ENCODE peak calls at places on chromosomes 12 and 14, in five cellular contexts. R is CD4-positive, CD25-positive, alpha-beta regulatory T cell; Z is upper lobe of right lung; I is right atrium auricular region; C is uterus. Y is an unnamed sample.

GRCh38 chr14:56874375-56874774 is 64.1 kb upstream of the OTX2 start:
- DNase-seq in I (no peak), C (no peak), Z (no peak), R (peak; percentile 2), Y (no peak)

GRCh38 chr12:47722136-47722834 is 3.0 kb downstream of the ENDOU start:
- DNase-seq in I (no peak), Z (no peak), C (no peak), R (no peak), Y (peak; percentile 11)

GRCh38 chr14:70188608-70189540 is at the start of gene SLC8A3:
- DNase-seq in C (no peak), Z (peak; percentile 66), I (no peak), R (peak; percentile 8), Y (no peak)

GRCh38 chr14:102525213-102526143 is 15.9 kb upstream of the ANKRD9 start:
- DNase-seq in R (peak; percentile 81), C (no peak), Z (peak; percentile 64), I (no peak), Y (no peak)

GRCh38 chr14:90040411-90040810 is 21.4 kb upstream of the KCNK13 start:
- DNase-seq in I (no peak), Z (no peak), R (no peak), C (no peak), Y (no peak)

GRCh38 chr14:68718033-68718725 is 74.7 kb downstream of the ZFP36L1 start:
- DNase-seq in R (peak; percentile 54), I (no peak), Z (no peak), C (no peak), Y (no peak)

GRCh38 chr12:47988073-47989022 is 15.9 kb downstream of the COL2A1 start:
- DNase-seq in R (no peak), I (no peak), Z (no peak), C (no peak), Y (no peak)

GRCh38 chr14:105849933-105850626 is 323.7 kb downstream of the TMEM121 start:
- DNase-seq in C (no peak), I (peak; percentile 44), R (no peak), Z (no peak), Y (no peak)

GRCh38 chr12:83784298-83784890 is 1097.7 kb downstream of the TMTC2 start:
- DNase-seq in Z (no peak), I (no peak), R (no peak), C (no peak), Y (no peak)

GRCh38 chr12:31353730-31354708 is 28.1 kb upstream of the SINHCAF start:
- DNase-seq in Z (no peak), I (no peak), R (no peak), C (no peak), Y (no peak)

GRCh38 chr14:105087963-105088811 is 23.0 kb upstream of the GPR132 start:
- DNase-seq in R (no peak), I (no peak), Z (peak; percentile 84), C (peak; percentile 66), Y (peak; percentile 77)

GRCh38 chr12:65949009-65949623 is 124.8 kb downstream of the HMGA2 start:
- DNase-seq in I (no peak), R (no peak), C (no peak), Z (no peak), Y (no peak)

GRCh38 chr12:47870175-47870781 is 34.5 kb downstream of the VDR start:
- DNase-seq in C (no peak), I (peak; percentile 76), Z (no peak), R (no peak), Y (peak; percentile 29)

DNA sequence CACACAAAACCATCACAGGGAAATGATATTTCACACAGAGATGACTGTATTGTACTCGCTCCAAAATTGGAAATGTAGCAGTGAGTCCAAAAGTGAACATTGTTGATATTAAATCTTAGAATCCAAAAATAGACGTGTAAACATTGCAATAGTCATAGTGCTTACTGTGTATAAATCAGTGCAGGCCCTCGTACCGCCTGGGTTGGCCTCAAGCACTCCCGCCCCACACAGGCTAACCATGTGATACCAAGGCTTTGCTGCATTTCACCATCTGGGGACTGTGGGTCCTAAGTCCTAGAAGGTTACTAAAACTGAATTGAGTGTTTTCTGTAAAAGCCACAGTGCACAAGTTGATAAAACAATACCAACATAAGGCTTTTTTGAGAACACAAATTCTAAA is 107.3 kb downstream of the PPP2R5E start:
- DNase-seq in I (peak; percentile 78), C (peak; percentile 68), Z (peak; percentile 83), R (no peak), Y (peak; percentile 83)
- H3K4me3 ChIP-seq in I (no peak overlapping the region), C (no peak overlapping the region), Z (no peak overlapping the region), R (peak overlapping the region; percentile 64), Y (no peak overlapping the region)

DNA sequence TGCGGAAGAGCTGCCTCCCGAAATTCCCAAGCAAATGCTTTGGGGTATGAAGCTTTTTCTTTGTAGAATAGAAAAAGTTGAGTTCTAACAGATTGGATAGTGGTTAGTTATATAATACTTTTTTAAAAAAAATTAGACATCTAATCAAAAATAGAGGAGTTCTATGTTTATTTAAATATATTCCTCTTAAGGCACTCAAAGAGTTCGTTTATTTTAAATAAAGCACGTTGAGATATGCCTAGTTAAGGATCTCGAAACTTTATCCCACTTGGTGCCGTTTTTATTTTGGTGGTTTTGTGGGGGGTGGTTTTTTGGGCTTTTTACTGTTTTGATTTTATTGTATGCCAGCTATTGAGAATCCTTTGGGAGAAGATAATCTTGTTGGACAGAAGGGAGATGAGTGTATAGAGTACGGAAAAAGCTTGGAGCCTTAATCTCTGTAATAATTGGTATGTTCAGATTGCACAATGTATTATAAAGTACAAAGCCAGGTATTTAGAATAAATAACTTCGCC is 10.7 kb upstream of the SNAPC1 start:
- DNase-seq in R (no peak), I (no peak), Z (no peak), C (no peak), Y (no peak)
- H3K27ac ChIP-seq in R (peak overlapping the region; percentile 68), I (peak overlapping the region; percentile 91), Z (peak overlapping the region; percentile 85), C (peak overlapping the region; percentile 85), Y (peak overlapping the region; percentile 73)

DNA sequence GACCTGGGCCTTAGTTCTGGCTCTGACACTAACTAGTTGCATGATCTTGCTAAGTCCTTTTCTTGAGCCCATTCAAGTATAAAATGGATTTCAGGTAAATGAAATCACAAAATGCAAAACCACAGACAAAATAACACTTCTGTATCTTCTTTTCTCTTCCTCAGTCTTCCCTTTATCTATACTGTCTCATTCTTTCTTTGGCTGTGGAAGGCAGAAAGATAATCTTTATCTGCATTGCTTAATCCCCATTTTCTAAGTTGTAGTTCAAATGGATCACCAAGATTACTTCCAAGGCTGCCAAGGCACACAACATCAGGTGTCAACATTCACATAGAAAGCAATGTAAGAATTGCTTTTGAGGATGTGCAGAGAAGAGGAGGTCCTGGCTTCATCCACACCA is 30.3 kb downstream of the TESPA1 start:
- DNase-seq in R (no peak), C (no peak), I (no peak), Z (no peak), Y (no peak)
- H3K4me1 ChIP-seq in R (peaks cover 27% of the 10 kb centered on the region), C (no peaks in the 10 kb centered on the region), I (no peaks in the 10 kb centered on the region), Z (no peaks in the 10 kb centered on the region), Y (peaks cover 4% of the 10 kb centered on the region)

GRCh38 chr12:104219361-104219892 is 3.8 kb downstream of the TXNRD1 start:
- DNase-seq in C (peak; percentile 60), R (peak; percentile 21), Z (no peak), I (no peak), Y (no peak)

GRCh38 chr12:104220931-104221330 is 5.4 kb downstream of the TXNRD1 start:
- DNase-seq in C (no peak), I (no peak), Z (no peak), R (no peak), Y (no peak)

GRCh38 chr12:104218935-104219334 is 3.4 kb downstream of the TXNRD1 start:
- DNase-seq in Z (no peak), R (no peak), I (no peak), C (no peak), Y (no peak)

GRCh38 chr12:104222981-104223380 is 7.4 kb downstream of the TXNRD1 start:
- DNase-seq in R (no peak), Z (no peak), I (no peak), C (no peak), Y (no peak)

GRCh38 chr12:104219908-104220404 is 4.4 kb downstream of the TXNRD1 start:
- DNase-seq in R (peak; percentile 81), Z (no peak), C (no peak), I (no peak), Y (no peak)
- H3K4me3 ChIP-seq in R (no peak overlapping the region), Z (no peak overlapping the region), C (no peak overlapping the region), I (no peak overlapping the region), Y (no peak overlapping the region)

DNA sequence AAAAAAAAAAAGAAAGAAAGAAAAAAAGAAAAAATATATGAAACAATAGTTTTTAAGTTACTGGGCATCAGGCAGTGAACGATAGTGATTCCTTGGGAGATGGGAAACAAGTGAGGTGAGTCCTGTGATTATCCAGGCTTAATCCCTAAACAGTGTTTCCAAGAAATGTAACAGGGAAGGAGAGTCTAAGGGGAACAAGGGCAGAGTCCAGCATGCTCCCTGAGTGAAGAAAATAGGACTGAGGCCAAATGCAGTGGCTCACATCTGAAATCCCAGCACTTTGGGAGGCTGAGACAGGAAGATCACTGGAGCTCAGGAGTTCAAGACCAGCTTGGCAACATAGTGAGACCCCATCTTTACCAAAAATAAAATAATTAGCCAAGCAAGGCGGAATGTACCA is 40.7 kb downstream of the R3HDM2 start:
- DNase-seq in I (no peak), R (no peak), Z (no peak), C (no peak), Y (no peak)
- H3K27ac ChIP-seq in I (no peak overlapping the region), R (no peak overlapping the region), Z (no peak overlapping the region), C (no peak overlapping the region), Y (no peak overlapping the region)

DNA sequence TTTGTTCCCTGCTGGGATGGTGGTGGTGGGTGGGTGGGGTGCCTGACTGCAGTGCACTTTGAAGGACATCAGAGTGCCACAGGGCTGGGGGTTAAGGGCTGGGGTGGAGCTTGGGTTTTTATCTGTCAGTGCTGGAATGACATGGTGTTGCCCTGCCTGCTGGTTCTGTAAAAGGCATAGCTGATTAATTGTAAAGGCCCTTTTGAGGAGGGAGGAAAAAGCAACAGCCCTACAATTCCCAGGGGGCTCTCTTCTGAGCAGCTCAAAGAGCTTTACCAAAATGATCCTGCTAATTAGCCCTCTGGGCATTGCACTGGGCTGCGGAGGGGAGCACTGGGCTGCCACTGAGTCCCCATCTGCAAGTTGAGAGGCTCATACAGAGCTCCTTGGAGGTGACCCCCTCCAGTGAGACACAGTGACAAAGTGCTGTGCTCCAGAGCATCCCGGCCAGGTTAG is 21.2 kb downstream of the PLEKHG3 start:
- DNase-seq in R (no peak), C (no peak), Z (peak; percentile 32), I (no peak), Y (no peak)
- H3K4me1 ChIP-seq in R (peaks cover 76% of the 10 kb centered on the region), C (no peaks in the 10 kb centered on the region), Z (peaks cover 33% of the 10 kb centered on the region), I (peaks cover 88% of the 10 kb centered on the region), Y (peaks cover 14% of the 10 kb centered on the region)

Y was measured in ovary.